ENCODE peak calls at places on chromosomes 1 and 21, in five cellular contexts. Z, N, X, J and L are unnamed samples.

GRCh38 chr1:113770031-113770430 is 10.7 kb upstream of the PHTF1 start:
- DNase-seq in N (no peak), X (no peak), J (no peak), Z (no peak), L (no peak)

GRCh38 chr1:78289606-78290005 is 201.2 kb upstream of the PTGFR start:
- DNase-seq in N (no peak), X (no peak), Z (no peak), J (no peak), L (no peak)

GRCh38 chr1:157831968-157832626 is 9.5 kb downstream of the CD5L start:
- DNase-seq in Z (no peak), J (no peak), N (no peak), X (peak; percentile 10), L (no peak)

GRCh38 chr1:200846421-200846820 is 26.4 kb upstream of the GPR25 start:
- DNase-seq in Z (no peak), J (no peak), N (no peak), X (no peak), L (no peak)

GRCh38 chr1:110293601-110294104 is 45.5 kb upstream of the RBM15 start:
- DNase-seq in N (no peak), Z (no peak), X (no peak), J (no peak), L (no peak)

GRCh38 chr1:19606817-19607706 is 37.0 kb upstream of the NBL1 start:
- DNase-seq in Z (peak; percentile 78), J (no peak), X (no peak), N (no peak), L (no peak)

GRCh38 chr1:7456683-7457082 is 314.4 kb upstream of the VAMP3 start:
- DNase-seq in J (no peak), X (no peak), Z (no peak), N (no peak), L (no peak)

GRCh38 chr1:247962911-247963588 is 2.0 kb upstream of the OR2AK2 start:
- DNase-seq in Z (no peak), X (no peak), J (no peak), N (no peak), L (no peak)

GRCh38 chr1:93708734-93709481 is 27.3 kb upstream of the BCAR3 start:
- DNase-seq in Z (no peak), N (no peak), X (peak; percentile 63), J (no peak), L (no peak)

GRCh38 chr1:67336783-67337182 is 29.1 kb downstream of the IL12RB2 start:
- DNase-seq in J (no peak), Z (peak; percentile 30), X (no peak), N (no peak), L (no peak)

GRCh38 chr1:11071463-11072215 is 11.8 kb upstream of the SRM start:
- DNase-seq in J (peak; percentile 14), Z (no peak), X (no peak), N (no peak), L (no peak)

GRCh38 chr1:107976431-107977215 is 11.6 kb upstream of the VAV3 start:
- DNase-seq in J (no peak), N (no peak), X (no peak), Z (no peak), L (no peak)

GRCh38 chr1:178134061-178134460 is 40.2 kb downstream of the RASAL2 start:
- DNase-seq in Z (no peak), X (peak; percentile 31), J (no peak), N (no peak), L (no peak)

GRCh38 chr1:85580046-85580411 is 532 bp upstream of the CCN1 start:
- DNase-seq in N (no peak), Z (no peak), X (no peak), J (no peak), L (peak; percentile 76)

GRCh38 chr1:159089184-159089791 is 12.7 kb upstream of the AIM2 start:
- DNase-seq in N (no peak), J (no peak), X (peak; percentile 52), Z (peak; percentile 40), L (no peak)

GRCh38 chr1:4048076-4048475 is 148.0 kb upstream of the C1orf174 start:
- DNase-seq in J (peak; percentile 34), Z (no peak), N (no peak), X (no peak), L (no peak)

GRCh38 chr1:198693321-198693720 is 54.5 kb downstream of the PTPRC start:
- DNase-seq in J (no peak), X (no peak), N (no peak), Z (no peak), L (no peak)

GRCh38 chr1:26694185-26694572 is 1.6 kb upstream of the ARID1A start:
- DNase-seq in J (no peak), Z (no peak), X (peak; percentile 66), N (no peak), L (no peak)

GRCh38 chr1:143553627-143554026 is 418.2 kb downstream of the FAM72C start:
- DNase-seq in N (no peak), Z (no peak), J (no peak), X (no peak), L (no peak)

GRCh38 chr21:45979141-45979631 is 2.4 kb upstream of the COL6A1 start:
- DNase-seq in N (peak; percentile 25), X (peak; percentile 29), J (peak; percentile 49), Z (no peak), L (peak; percentile 71)

GRCh38 chr1:12528021-12528852 is 89.8 kb downstream of the DHRS3 start:
- DNase-seq in N (peak; percentile 34), Z (no peak), J (no peak), X (no peak), L (peak; percentile 91)
- H3K4me1 ChIP-seq in N (peaks cover 3% of the 10 kb centered on the region), Z (peaks cover 4% of the 10 kb centered on the region), J (peaks cover 3% of the 10 kb centered on the region), X (peaks cover 3% of the 10 kb centered on the region), L (no peaks in the 10 kb centered on the region)

DNA sequence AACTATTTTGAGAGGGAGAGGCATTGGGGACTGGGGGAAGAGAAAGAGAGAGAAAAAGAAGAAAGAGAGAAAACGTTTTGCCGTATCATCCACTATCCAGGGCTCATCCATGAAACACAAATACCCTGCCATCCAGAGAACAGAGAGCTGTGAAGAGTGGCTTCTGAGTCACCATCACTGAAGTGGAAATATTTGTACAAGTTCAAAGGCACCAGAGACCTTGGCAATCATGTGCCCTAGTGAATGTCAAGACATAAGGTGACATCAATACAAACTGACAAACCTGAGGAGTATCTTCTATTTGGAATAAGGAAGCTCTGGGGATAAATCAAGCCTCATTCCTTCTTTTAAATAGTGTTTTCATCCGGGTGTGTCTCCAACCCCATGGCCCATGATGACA is 197.2 kb upstream of the PROX1 start:
- DNase-seq in X (no peak), Z (no peak), J (no peak), N (no peak), L (no peak)
- H3K4me1 ChIP-seq in X (no peaks in the 10 kb centered on the region), Z (no peaks in the 10 kb centered on the region), J (no peaks in the 10 kb centered on the region), N (no peaks in the 10 kb centered on the region), L (no peaks in the 10 kb centered on the region)

DNA sequence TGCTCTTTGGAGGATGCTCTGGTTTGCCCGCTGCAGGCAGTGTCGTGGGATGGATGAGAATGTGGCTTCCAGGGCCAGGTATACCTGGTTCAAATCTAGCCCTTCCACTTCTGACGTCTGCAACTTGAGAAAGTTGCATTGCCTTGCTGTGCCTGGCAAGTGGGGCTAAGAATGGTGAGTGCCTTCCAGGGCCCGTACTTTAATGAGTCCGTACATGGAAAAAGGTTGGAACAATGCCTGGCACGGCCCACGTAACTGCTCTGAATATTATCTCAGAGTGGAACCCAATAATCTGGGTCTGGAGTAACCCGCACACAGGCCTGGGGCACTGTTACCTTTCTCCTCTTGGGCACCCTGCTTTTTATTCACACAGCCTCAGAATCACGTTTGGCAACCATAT is 146.7 kb upstream of the EDN2 start:
- DNase-seq in J (no peak), X (no peak), N (no peak), Z (no peak), L (no peak)
- H3K4me1 ChIP-seq in J (peaks cover 14% of the 10 kb centered on the region), X (no peaks in the 10 kb centered on the region), N (peaks cover 17% of the 10 kb centered on the region), Z (no peaks in the 10 kb centered on the region), L (peaks cover 4% of the 10 kb centered on the region)

DNA sequence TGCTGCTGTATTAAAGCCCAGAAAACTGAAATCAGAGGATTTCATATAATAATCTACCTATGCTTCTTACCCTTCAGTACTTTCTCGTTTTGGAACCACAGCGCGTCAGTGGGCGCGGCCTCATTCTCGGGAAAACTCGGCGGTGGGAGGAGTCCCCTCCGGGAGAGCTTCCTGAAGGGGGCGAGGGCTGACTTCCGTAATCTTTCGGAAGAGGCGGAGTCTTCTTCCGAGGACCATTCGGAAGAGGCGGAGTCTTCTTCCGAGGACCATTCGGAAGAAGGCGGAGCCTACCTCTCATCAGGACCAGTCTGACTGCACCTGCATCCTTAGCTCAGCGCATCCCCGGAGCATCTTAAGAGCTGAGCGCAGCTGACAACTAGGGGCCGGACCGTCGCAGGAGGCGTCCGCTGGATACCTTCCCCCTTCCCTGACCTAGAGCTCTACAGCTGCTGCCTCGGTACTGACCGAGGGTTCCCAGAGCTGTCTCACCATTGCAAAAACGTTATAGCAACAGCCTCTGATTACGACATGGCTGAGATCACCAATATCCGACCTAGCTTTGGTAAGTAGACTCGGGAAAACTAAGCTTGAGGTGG is at the start of gene SYT11:
- DNase-seq in N (peak; percentile 95), Z (peak; percentile 91), J (peak; percentile 91), X (peak; percentile 99), L (peak; percentile 95)
- H3K4me1 ChIP-seq in N (peaks cover 54% of the 10 kb centered on the region), Z (peaks cover 48% of the 10 kb centered on the region), J (peaks cover 2% of the 10 kb centered on the region), X (no peaks in the 10 kb centered on the region), L (no peaks in the 10 kb centered on the region)